ENCODE peak calls at places on chromosome 16, in nine cellular contexts. O is caudate nucleus; J is adrenal gland; R is NCI-H69; Z is left colon; Y is fibroblast of gingiva; B is endodermal cell; P is AG08396; V is activated T-helper 1 cell treated with anti-CD3 and anti-CD28 coated beads, Interleukin-2, amount 50 U/mL, for 16 hours. I is an unnamed sample.

GRCh38 chr16:31202402-31203385 is at the start of gene PYCARD:
- DNase-seq in O (no peak), J (peak; percentile 53), R (peak; percentile 63), Z (peak; percentile 79), Y (peak; percentile 51), B (peak; percentile 83), P (peak; percentile 79), V (no peak), I (peak; percentile 38)

GRCh38 chr16:68731569-68732067 is 5.5 kb upstream of the CDH1 start:
- DNase-seq in O (no peak), J (no peak), R (no peak), Z (no peak), Y (no peak), B (no peak), P (no peak), V (no peak), I (no peak)

GRCh38 chr16:86048221-86048620 is 149.3 kb downstream of the IRF8 start:
- DNase-seq in O (no peak), J (no peak), R (no peak), Z (no peak), Y (no peak), B (peak; percentile 51), P (no peak), V (no peak), I (no peak)

GRCh38 chr16:9437115-9437514 is 345.7 kb downstream of the HAPSTR1 start:
- DNase-seq in O (no peak), J (no peak), R (peak; percentile 5), Z (no peak), Y (no peak), B (peak; percentile 69), P (no peak), V (no peak), I (no peak)

GRCh38 chr16:12288537-12289174 is 312.1 kb downstream of the SNX29 start:
- DNase-seq in O (no peak), J (no peak), R (no peak), Z (no peak), Y (no peak), B (no peak), P (no peak), V (no peak), I (no peak)

GRCh38 chr16:78407191-78407590 is 307.7 kb downstream of the WWOX start:
- DNase-seq in O (no peak), J (no peak), R (no peak), Z (no peak), Y (peak; percentile 30), B (no peak), P (no peak), V (no peak), I (peak; percentile 93)

GRCh38 chr16:58032710-58033293 is 7.2 kb downstream of the MMP15 start:
- DNase-seq in O (peak; percentile 34), J (peak; percentile 71), R (no peak), Z (no peak), Y (no peak), B (no peak), P (no peak), V (no peak), I (no peak)

GRCh38 chr16:90077240-90077756 is at the start of gene PRDM7:
- DNase-seq in O (peak; percentile 88), J (peak; percentile 98), R (peak; percentile 94), Z (peak; percentile 97), Y (peak; percentile 91), B (peak; percentile 99), P (peak; percentile 94), V (peak; percentile 88), I (peak; percentile 95)

GRCh38 chr16:56667581-56668571 is at the start of gene MT1G:
- DNase-seq in O (no peak), J (peak; percentile 68), R (peak; percentile 61), Z (peak; percentile 74), Y (no peak), B (peak; percentile 74), P (no peak), V (no peak), I (no peak)

GRCh38 chr16:49855822-49856740 is at the start of gene ZNF423:
- DNase-seq in O (no peak), J (no peak), R (peak; percentile 59), Z (no peak), Y (no peak), B (peak; percentile 75), P (no peak), V (no peak), I (no peak)

GRCh38 chr16:65875362-65876199 is 490.9 kb upstream of the CDH5 start:
- DNase-seq in O (no peak), J (peak; percentile 12), R (no peak), Z (no peak), Y (no peak), B (peak; percentile 56), P (no peak), V (no peak), I (no peak)

GRCh38 chr16:80804451-80805383 is at the start of gene CDYL2:
- DNase-seq in O (no peak), J (peak; percentile 41), R (peak; percentile 48), Z (no peak), Y (peak; percentile 18), B (peak; percentile 64), P (peak; percentile 89), V (peak; percentile 10), I (peak; percentile 31)

GRCh38 chr16:57704905-57705852 is 10.6 kb downstream of the DRC7 start:
- DNase-seq in O (no peak), J (no peak), R (no peak), Z (no peak), Y (no peak), B (no peak), P (no peak), V (no peak), I (no peak)

GRCh38 chr16:20939599-20939998 is 39.0 kb downstream of the LYRM1 start:
- DNase-seq in O (no peak), J (no peak), R (no peak), Z (no peak), Y (no peak), B (no peak), P (no peak), V (no peak), I (no peak)

GRCh38 chr16:17345043-17345442 is 125.7 kb downstream of the XYLT1 start:
- DNase-seq in O (no peak), J (peak; percentile 52), R (no peak), Z (peak; percentile 75), Y (peak; percentile 41), B (no peak), P (peak; percentile 42), V (no peak), I (no peak)

GRCh38 chr16:12260647-12261262 is 284.2 kb downstream of the SNX29 start:
- DNase-seq in O (no peak), J (no peak), R (peak; percentile 89), Z (no peak), Y (no peak), B (peak; percentile 88), P (peak; percentile 69), V (no peak), I (peak; percentile 7)

GRCh38 chr16:4091638-4092037 is 24.6 kb downstream of the ADCY9 start:
- DNase-seq in O (no peak), J (no peak), R (no peak), Z (no peak), Y (no peak), B (no peak), P (no peak), V (no peak), I (peak; percentile 43)

GRCh38 chr16:12323007-12323699 is 346.6 kb downstream of the SNX29 start:
- DNase-seq in O (no peak), J (no peak), R (no peak), Z (no peak), Y (no peak), B (no peak), P (no peak), V (no peak), I (no peak)

GRCh38 chr16:57690782-57691471 is 3.7 kb upstream of the DRC7 start:
- DNase-seq in O (no peak), J (no peak), R (no peak), Z (no peak), Y (no peak), B (no peak), P (no peak), V (no peak), I (no peak)

GRCh38 chr16:51236583-51236982 is 85.5 kb upstream of the SALL1 start:
- DNase-seq in O (no peak), J (no peak), R (no peak), Z (no peak), Y (no peak), B (no peak), P (no peak), V (no peak), I (no peak)

GRCh38 chr16:29985271-29985811 is 10.1 kb downstream of the HIRIP3 start:
- DNase-seq in O (no peak), J (no peak), R (no peak), Z (no peak), Y (no peak), B (no peak), P (no peak), V (no peak), I (no peak)

GRCh38 chr16:30656974-30657865 is 1.0 kb upstream of the FBRS start:
- DNase-seq in O (no peak), J (peak; percentile 81), R (no peak), Z (peak; percentile 38), Y (no peak), B (no peak), P (no peak), V (no peak), I (no peak)

GRCh38 chr16:3266873-3267537 is 10.6 kb upstream of the MEFV start:
- DNase-seq in O (no peak), J (peak; percentile 69), R (peak; percentile 62), Z (no peak), Y (peak; percentile 81), B (peak; percentile 53), P (peak; percentile 71), V (no peak), I (peak; percentile 30)

GRCh38 chr16:57279780-57280638 is 4.5 kb downstream of the PLLP start:
- DNase-seq in O (no peak), J (no peak), R (no peak), Z (peak; percentile 24), Y (no peak), B (no peak), P (no peak), V (no peak), I (no peak)